ENCODE peak calls at places on chromosomes 1 and 21, in seven cellular contexts. One of them, this sample, is unnamed.
A peak's percentile ranks its signal among the peaks of the same experiment; 100 is the strongest.

GRCh38 chr1:155981266-155982088 is 3.1 kb upstream of the ARHGEF2 start:
- DNase-seq in pancreas: no peak
- DNase-seq in right atrium auricular region: peak; percentile 77
- DNase-seq in gastrocnemius medialis: no peak
- DNase-seq in PC-9: peak; percentile 92
- DNase-seq in psoas muscle: peak; percentile 52
- DNase-seq in heart right ventricle: no peak
- DNase-seq in this sample: peak; percentile 81

GRCh38 chr1:189899686-189900495 is 577.8 kb downstream of the BRINP3 start:
- DNase-seq in psoas muscle: no peak
- DNase-seq in right atrium auricular region: no peak
- DNase-seq in gastrocnemius medialis: no peak
- DNase-seq in PC-9: no peak
- DNase-seq in heart right ventricle: no peak
- DNase-seq in pancreas: no peak
- DNase-seq in this sample: no peak

GRCh38 chr1:111513410-111514020 is 10.1 kb upstream of the ADORA3 start:
- DNase-seq in heart right ventricle: no peak
- DNase-seq in psoas muscle: no peak
- DNase-seq in gastrocnemius medialis: no peak
- DNase-seq in PC-9: no peak
- DNase-seq in pancreas: no peak
- DNase-seq in right atrium auricular region: no peak
- DNase-seq in this sample: no peak

GRCh38 chr1:231357831-231358354 is 19.8 kb downstream of the SPRTN start:
- DNase-seq in pancreas: peak; percentile 24
- DNase-seq in PC-9: peak; percentile 71
- DNase-seq in right atrium auricular region: peak; percentile 68
- DNase-seq in heart right ventricle: no peak
- DNase-seq in psoas muscle: no peak
- DNase-seq in gastrocnemius medialis: peak; percentile 63
- DNase-seq in this sample: peak; percentile 85

GRCh38 chr1:59434336-59434735 is 137.4 kb downstream of the FGGY start:
- DNase-seq in heart right ventricle: no peak
- DNase-seq in gastrocnemius medialis: no peak
- DNase-seq in PC-9: no peak
- DNase-seq in psoas muscle: no peak
- DNase-seq in pancreas: no peak
- DNase-seq in right atrium auricular region: no peak
- DNase-seq in this sample: peak; percentile 33

GRCh38 chr21:36208326-36209013 is 51.8 kb downstream of the DOP1B start:
- DNase-seq in gastrocnemius medialis: no peak
- DNase-seq in PC-9: no peak
- DNase-seq in heart right ventricle: no peak
- DNase-seq in right atrium auricular region: no peak
- DNase-seq in pancreas: no peak
- DNase-seq in psoas muscle: no peak
- DNase-seq in this sample: no peak

GRCh38 chr1:176670853-176671252 is 207.9 kb downstream of the PAPPA2 start:
- DNase-seq in right atrium auricular region: no peak
- DNase-seq in gastrocnemius medialis: no peak
- DNase-seq in PC-9: no peak
- DNase-seq in psoas muscle: no peak
- DNase-seq in heart right ventricle: no peak
- DNase-seq in pancreas: peak; percentile 90
- DNase-seq in this sample: no peak

GRCh38 chr1:223076382-223076781 is 66.7 kb downstream of the TLR5 start:
- DNase-seq in right atrium auricular region: no peak
- DNase-seq in pancreas: no peak
- DNase-seq in PC-9: no peak
- DNase-seq in heart right ventricle: peak; percentile 58
- DNase-seq in gastrocnemius medialis: no peak
- DNase-seq in psoas muscle: no peak
- DNase-seq in this sample: no peak

GRCh38 chr1:189269011-189269410 is 1208.7 kb downstream of the BRINP3 start:
- DNase-seq in PC-9: no peak
- DNase-seq in heart right ventricle: no peak
- DNase-seq in gastrocnemius medialis: no peak
- DNase-seq in right atrium auricular region: no peak
- DNase-seq in pancreas: no peak
- DNase-seq in psoas muscle: no peak
- DNase-seq in this sample: peak; percentile 1

GRCh38 chr1:1347663-1348419 is 1.4 kb downstream of the DVL1 start:
- DNase-seq in PC-9: peak; percentile 77
- DNase-seq in psoas muscle: peak; percentile 62
- DNase-seq in heart right ventricle: no peak
- DNase-seq in gastrocnemius medialis: peak; percentile 73
- DNase-seq in right atrium auricular region: no peak
- DNase-seq in pancreas: peak; percentile 73
- DNase-seq in this sample: no peak

GRCh38 chr1:1348420-1349255 is 580 bp downstream of the DVL1 start:
- DNase-seq in right atrium auricular region: no peak
- DNase-seq in PC-9: no peak
- DNase-seq in psoas muscle: no peak
- DNase-seq in pancreas: no peak
- DNase-seq in heart right ventricle: no peak
- DNase-seq in gastrocnemius medialis: no peak
- DNase-seq in this sample: peak; percentile 43

GRCh38 chr1:1351511-1352427 is 2.6 kb upstream of the DVL1 start:
- DNase-seq in PC-9: no peak
- DNase-seq in right atrium auricular region: peak; percentile 77
- DNase-seq in pancreas: no peak
- DNase-seq in gastrocnemius medialis: no peak
- DNase-seq in heart right ventricle: peak; percentile 68
- DNase-seq in psoas muscle: peak; percentile 71
- DNase-seq in this sample: peak; percentile 62

GRCh38 chr1:1347026-1347595 is 2.1 kb downstream of the DVL1 start:
- DNase-seq in pancreas: no peak
- DNase-seq in psoas muscle: no peak
- DNase-seq in gastrocnemius medialis: no peak
- DNase-seq in heart right ventricle: no peak
- DNase-seq in PC-9: no peak
- DNase-seq in right atrium auricular region: no peak
- DNase-seq in this sample: no peak

DNA sequence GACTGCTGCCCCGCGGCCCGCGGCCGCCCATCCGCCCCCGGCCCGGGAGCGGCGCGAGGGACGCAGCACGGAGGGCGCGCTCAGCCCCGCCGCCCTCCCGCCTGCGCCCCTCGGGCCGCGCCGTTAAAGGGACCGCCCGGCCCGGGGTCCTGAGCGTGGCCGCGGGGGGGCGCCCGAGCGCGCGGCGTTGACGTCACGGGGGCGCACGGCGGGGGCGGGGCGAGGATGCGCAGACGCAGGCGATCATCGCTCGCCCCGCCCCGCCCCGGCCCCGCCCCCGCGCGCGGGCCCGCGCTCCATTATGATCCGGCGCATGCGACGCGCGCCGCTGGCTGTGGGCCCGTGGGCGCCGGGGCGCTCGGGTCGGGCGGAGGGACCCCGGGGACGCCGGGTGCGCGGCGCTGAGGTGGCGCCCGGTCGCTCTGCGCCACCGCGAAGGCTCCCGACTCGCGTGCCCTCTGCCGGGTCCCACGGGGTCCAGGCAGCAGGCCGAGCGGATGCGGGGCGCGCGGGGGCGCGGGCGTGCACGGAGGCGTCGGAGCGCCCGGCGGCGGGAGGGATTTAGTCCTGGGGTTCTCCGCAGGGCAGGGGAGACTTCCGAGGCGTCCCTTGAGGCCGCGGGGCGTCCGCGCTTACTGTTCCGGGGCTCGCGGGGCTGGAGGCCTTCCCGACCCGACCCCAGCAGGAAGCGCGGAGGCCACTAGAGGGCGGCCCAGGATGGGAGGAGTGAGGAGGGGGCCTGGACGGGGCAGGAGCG is at the start of gene DVL1:
- DNase-seq in pancreas: no peak
- DNase-seq in PC-9: no peak
- DNase-seq in heart right ventricle: peak; percentile 79
- DNase-seq in right atrium auricular region: no peak
- DNase-seq in gastrocnemius medialis: no peak
- DNase-seq in psoas muscle: peak; percentile 78
- DNase-seq in this sample: peak; percentile 72
- H3K4me3 ChIP-seq in pancreas: peak within 1 kb of the TSS; percentile 72
- H3K4me3 ChIP-seq in PC-9: peak within 1 kb of the TSS; percentile 85
- H3K4me3 ChIP-seq in heart right ventricle: peak within 1 kb of the TSS; percentile 74
- H3K4me3 ChIP-seq in right atrium auricular region: peak within 1 kb of the TSS; percentile 78
- H3K4me3 ChIP-seq in gastrocnemius medialis: peak within 1 kb of the TSS; percentile 61
- H3K4me3 ChIP-seq in psoas muscle: peak within 1 kb of the TSS; percentile 83
- H3K4me3 ChIP-seq in this sample: peak within 1 kb of the TSS; percentile 80

DNA sequence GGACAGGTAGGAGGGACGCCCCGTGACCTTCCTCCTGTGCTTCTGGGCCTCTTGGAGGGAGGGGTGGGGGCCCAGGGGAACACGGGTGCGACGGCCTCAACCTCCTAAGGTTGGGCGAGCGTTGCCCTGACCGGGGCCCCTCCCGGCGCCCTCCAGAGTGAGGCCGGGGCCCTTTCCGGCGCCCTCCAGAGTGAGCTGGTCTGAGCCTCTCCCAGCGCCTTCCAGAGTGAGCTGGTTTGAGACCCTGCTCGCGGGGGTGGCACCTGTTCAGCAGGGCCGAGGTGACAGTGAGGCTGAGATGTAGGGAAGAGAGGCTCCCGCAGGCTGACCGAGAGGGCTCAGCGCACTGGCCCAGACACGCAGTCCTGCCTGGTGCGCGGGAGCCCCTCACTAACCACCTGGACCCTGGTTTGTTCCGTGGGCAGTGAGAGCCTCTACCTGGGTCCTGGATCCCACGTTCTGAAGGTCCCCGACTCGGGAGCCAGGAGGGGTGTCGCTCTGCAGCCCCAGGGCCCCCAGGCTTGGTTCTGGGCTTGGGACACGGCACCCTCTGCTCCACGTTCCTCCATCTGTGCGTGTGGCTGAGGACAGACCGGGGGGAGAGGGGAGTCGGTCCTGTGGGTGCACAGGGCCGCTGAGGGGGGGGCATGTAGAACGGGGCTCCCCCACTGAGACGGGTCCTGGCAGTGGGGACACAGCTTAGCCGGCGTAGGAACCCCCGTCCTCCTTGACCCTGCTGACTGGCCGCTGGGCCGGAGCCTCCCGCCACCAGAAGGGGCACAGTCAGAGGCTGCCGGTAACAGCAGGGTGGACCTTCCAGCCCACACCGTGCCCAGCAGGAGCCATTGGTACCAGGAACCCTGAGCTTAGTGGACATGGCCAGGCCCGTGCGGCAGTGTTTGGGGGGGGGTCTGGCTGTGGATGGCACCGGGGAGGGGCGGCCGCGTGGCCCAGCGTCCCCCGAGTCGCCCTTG is 1.5 kb downstream of the COL6A1 start:
- DNase-seq in pancreas: no peak
- DNase-seq in gastrocnemius medialis: no peak
- DNase-seq in heart right ventricle: peak; percentile 20
- DNase-seq in right atrium auricular region: no peak
- DNase-seq in PC-9: no peak
- DNase-seq in psoas muscle: peak; percentile 17
- DNase-seq in this sample: no peak
- TF ChIP-seq CTCF in pancreas: no peak
- TF ChIP-seq CTCF in gastrocnemius medialis: no peak
- TF ChIP-seq CTCF in heart right ventricle: no peak
- TF ChIP-seq CTCF in right atrium auricular region: no peak
- TF ChIP-seq CTCF in PC-9: no peak
- TF ChIP-seq CTCF in psoas muscle: no peak
- TF ChIP-seq CTCF in this sample: no peak

DNA sequence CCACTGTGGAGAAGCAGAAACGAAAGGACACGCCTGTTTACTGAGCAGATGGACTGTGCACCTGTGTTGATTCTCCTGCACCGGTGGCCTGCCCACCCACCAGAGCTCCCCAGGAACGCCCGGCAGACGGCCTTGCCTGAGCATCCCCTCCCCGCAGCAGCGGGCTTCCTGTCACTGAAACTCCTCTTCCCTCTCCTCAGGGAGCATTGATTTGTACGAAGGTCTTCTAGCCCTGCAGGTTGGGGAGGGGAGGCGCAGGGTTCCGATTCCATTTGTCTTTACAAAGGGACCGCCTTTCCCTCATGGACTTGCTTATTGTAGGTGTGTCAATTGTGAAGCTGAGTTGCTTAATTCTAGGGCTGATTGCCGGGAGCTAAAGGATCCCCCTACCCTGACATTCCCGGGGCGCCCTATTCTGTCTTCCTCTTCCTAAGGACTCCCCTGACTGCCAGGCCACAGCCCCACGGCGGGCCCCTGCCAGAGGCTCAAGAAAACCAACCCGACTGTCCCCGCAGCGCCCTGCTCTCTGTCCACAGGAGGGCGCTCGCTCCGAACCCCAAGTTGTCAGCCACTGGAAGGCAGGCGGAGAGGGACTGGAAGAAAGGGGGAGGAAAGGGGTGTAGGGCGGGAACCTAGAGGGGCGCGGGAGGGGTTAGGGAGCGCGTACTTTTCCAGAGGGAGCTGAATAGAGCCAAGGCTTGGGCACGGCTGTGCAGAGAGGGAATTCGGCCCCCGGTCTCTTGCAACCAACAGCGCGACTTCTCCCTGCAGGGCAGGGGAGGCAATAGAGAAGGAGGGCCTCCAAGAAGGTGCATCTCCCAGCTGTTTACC is 2.8 kb downstream of the S100A6 start:
- DNase-seq in right atrium auricular region: peak; percentile 95
- DNase-seq in heart right ventricle: peak; percentile 83
- DNase-seq in gastrocnemius medialis: peak; percentile 71
- DNase-seq in PC-9: peak; percentile 53
- DNase-seq in pancreas: peak; percentile 66
- DNase-seq in psoas muscle: peak; percentile 88
- DNase-seq in this sample: peak; percentile 88
- H3K4me3 ChIP-seq in right atrium auricular region: peak overlapping the region; percentile 74
- H3K4me3 ChIP-seq in heart right ventricle: peak overlapping the region; percentile 73
- H3K4me3 ChIP-seq in gastrocnemius medialis: peak overlapping the region; percentile 62
- H3K4me3 ChIP-seq in PC-9: peak overlapping the region; percentile 85
- H3K4me3 ChIP-seq in pancreas: peak overlapping the region; percentile 15
- H3K4me3 ChIP-seq in psoas muscle: peak overlapping the region; percentile 77
- H3K4me3 ChIP-seq in this sample: peak overlapping the region; percentile 100

DNA sequence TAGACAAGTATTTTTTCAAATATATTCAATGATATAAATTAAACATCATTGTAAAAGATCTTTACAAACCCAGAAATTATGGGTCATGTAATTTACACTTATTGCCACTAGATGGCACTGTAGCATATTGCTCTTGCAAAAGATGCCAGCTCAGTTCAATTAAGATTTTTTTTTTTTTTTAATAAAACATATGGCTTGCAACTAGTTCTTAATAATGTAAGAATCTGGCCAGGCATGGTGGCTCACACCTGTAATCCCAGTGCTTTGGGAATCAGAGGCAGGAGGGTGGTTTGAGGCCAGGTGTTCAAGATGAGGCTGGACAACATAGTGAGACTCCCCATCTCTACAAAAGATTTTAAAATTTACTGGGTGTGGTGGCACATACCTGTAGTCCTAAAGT is 49.4 kb upstream of the DESI2 start:
- DNase-seq in psoas muscle: no peak
- DNase-seq in gastrocnemius medialis: no peak
- DNase-seq in right atrium auricular region: no peak
- DNase-seq in heart right ventricle: no peak
- DNase-seq in pancreas: no peak
- DNase-seq in PC-9: peak; percentile 37
- DNase-seq in this sample: peak; percentile 62
- TF ChIP-seq CTCF in psoas muscle: peak; percentile 91
- TF ChIP-seq CTCF in gastrocnemius medialis: peak; percentile 88
- TF ChIP-seq CTCF in right atrium auricular region: peak; percentile 89
- TF ChIP-seq CTCF in heart right ventricle: peak; percentile 84
- TF ChIP-seq CTCF in pancreas: peak; percentile 79
- TF ChIP-seq CTCF in PC-9: peak; percentile 91
- TF ChIP-seq CTCF in this sample: peak; percentile 66

DNA sequence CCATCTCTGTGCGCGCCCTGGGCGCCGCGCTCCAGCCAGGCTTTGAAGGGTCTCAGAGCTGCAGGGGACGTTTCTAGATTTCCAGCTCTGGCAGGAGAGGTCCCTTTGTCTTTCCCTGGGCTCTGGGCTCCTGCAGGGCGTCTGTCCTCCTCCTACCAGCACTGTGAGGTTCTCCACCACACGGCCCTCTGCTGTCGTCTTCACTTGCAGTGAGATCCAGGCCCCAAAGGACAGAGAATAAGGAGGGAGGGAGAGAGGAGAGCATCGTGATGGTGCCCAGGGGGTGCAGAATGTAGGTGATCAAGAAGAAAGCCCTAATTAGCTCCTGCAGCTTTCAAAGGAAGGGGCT is 4.1 kb upstream of the GNB1 start:
- DNase-seq in heart right ventricle: no peak
- DNase-seq in psoas muscle: no peak
- DNase-seq in pancreas: no peak
- DNase-seq in right atrium auricular region: no peak
- DNase-seq in PC-9: no peak
- DNase-seq in gastrocnemius medialis: no peak
- DNase-seq in this sample: no peak
- H3K4me3 ChIP-seq in heart right ventricle: no peak overlapping the region
- H3K4me3 ChIP-seq in psoas muscle: peak overlapping the region; percentile 22
- H3K4me3 ChIP-seq in pancreas: no peak overlapping the region
- H3K4me3 ChIP-seq in right atrium auricular region: no peak overlapping the region
- H3K4me3 ChIP-seq in PC-9: no peak overlapping the region
- H3K4me3 ChIP-seq in gastrocnemius medialis: no peak overlapping the region
- H3K4me3 ChIP-seq in this sample: no peak overlapping the region

This sample was measured in fibroblast of the aortic adventitia.